ENCODE peak calls at places on chromosome 3, in nine cellular contexts. K is H1, O is transverse colon, Q is K562, C is A549, T is sigmoid colon, R is ovary, N is tibial nerve, E is GM12878. S is an unnamed sample.

GRCh38 chr3:47024932-47025331 is 45.5 kb downstream of the NBEAL2 start:
- DNase-seq in Q (no peak), O (no peak), N (no peak), R (no peak), T (no peak), C (no peak), E (no peak), K (no peak), S (no peak)

GRCh38 chr3:45473841-45474240 is 85.5 kb downstream of the LARS2 start:
- DNase-seq in O (no peak), T (peak; percentile 71), Q (no peak), N (no peak), R (no peak), E (no peak), K (no peak), C (no peak), S (no peak)

GRCh38 chr3:52896613-52897012 is 735 bp downstream of the STIMATE start:
- DNase-seq in R (no peak), O (no peak), E (no peak), K (no peak), C (no peak), T (no peak), N (no peak), Q (no peak), S (no peak)

GRCh38 chr3:149564079-149564478 is 89.6 kb downstream of the TM4SF4 start:
- DNase-seq in Q (no peak), N (no peak), E (no peak), K (no peak), C (no peak), T (no peak), O (no peak), R (no peak), S (no peak)

GRCh38 chr3:23442598-23443383 is 239.7 kb downstream of the UBE2E2 start:
- DNase-seq in T (no peak), N (no peak), C (no peak), E (no peak), Q (no peak), O (no peak), R (no peak), K (no peak), S (no peak)

GRCh38 chr3:46284981-46285683 is 42.9 kb downstream of the CCR3 start:
- DNase-seq in N (no peak), R (no peak), C (no peak), O (no peak), T (no peak), Q (no peak), K (no peak), E (no peak), S (no peak)

GRCh38 chr3:8576841-8577553 is 67.6 kb downstream of the SSUH2 start:
- DNase-seq in T (no peak), Q (no peak), E (no peak), R (no peak), N (no peak), C (no peak), O (peak; percentile 11), K (no peak), S (no peak)

GRCh38 chr3:72903004-72903403 is 15.2 kb downstream of the GXYLT2 start:
- DNase-seq in K (no peak), T (no peak), E (no peak), Q (no peak), O (no peak), C (peak; percentile 64), R (no peak), N (no peak), S (no peak)

GRCh38 chr3:124627501-124627908 is 102.7 kb upstream of the UMPS start:
- DNase-seq in Q (peak; percentile 19), E (no peak), T (no peak), O (no peak), R (no peak), C (no peak), K (no peak), N (no peak), S (peak; percentile 61)

GRCh38 chr3:58000713-58001467 is 7.3 kb upstream of the FLNB start:
- DNase-seq in R (no peak), T (no peak), Q (peak; percentile 53), N (no peak), E (no peak), O (peak; percentile 66), C (no peak), K (no peak), S (no peak)

GRCh38 chr3:122409392-122409791 is 6.5 kb downstream of the WDR5B start:
- DNase-seq in T (no peak), K (no peak), Q (no peak), C (no peak), R (no peak), N (no peak), E (no peak), O (no peak), S (no peak)

GRCh38 chr3:123883656-123884257 is 375 bp downstream of the MYLK start:
- DNase-seq in T (no peak), C (peak; percentile 18), Q (no peak), O (peak; percentile 16), R (peak; percentile 36), K (peak; percentile 72), N (no peak), E (no peak), S (no peak)

DNA sequence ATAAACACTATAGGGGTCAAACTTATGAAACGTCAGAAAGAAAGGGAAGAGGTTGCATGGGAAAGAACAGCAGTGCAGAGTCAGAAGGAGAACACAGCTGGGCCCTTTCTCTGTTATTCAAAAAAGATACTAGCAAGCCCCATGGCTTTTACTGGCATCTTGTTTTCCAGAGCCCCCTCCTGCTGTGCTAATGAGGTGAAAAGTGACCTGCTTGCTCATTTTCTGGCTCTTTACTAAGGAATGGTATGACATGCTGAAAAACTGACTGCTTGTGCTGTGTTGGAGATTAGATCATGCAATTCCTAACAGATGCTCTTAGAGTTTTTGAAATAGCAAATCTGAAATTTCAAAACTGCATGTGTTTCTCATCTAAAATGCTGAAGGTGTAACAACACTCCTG is 541.6 kb upstream of the ALCAM start:
- DNase-seq in R (no peak), N (no peak), E (no peak), K (peak; percentile 51), T (no peak), O (no peak), Q (no peak), C (no peak), S (no peak)
- TF ChIP-seq EP300 in R (no peak), N (no peak), E (no peak), K (no peak), T (no peak), O (no peak), Q (no peak), C (no peak), S (no peak)

GRCh38 chr3:157436583-157437300 is at the start of gene PTX3:
- DNase-seq in E (no peak), T (peak; percentile 75), Q (peak; percentile 11), K (no peak), N (no peak), C (no peak), O (no peak), R (peak; percentile 28), S (no peak)
- TF ChIP-seq POLR2A in E (no peak), T (no peak), Q (no peak), K (no peak), N (no peak), C (no peak), O (peak; percentile 14), R (no peak), S (no peak)

DNA sequence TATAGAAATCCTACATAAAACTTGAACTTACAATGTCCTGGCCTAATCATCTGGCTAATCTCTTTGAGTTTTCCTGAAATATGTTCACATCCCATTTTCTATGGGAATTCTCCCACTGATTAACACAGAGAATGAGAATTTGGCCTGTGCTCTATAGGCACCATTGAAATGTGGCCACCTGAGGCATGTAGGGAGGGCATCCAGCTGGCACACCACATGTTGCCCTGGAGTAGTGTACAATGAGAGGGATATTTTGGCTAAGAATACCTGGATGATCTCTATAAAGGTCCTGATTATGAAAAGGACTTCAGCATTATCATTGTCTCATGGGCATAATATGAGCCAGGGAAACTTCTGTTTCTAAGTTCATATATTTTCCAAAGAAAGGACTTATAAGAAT is 324.0 kb downstream of the ZBTB20 start:
- DNase-seq in N (no peak), R (no peak), K (no peak), Q (no peak), O (no peak), C (no peak), E (no peak), T (no peak), S (no peak)
- TF ChIP-seq CTCF in N (no peak), R (no peak), K (no peak), Q (no peak), O (no peak), C (no peak), E (no peak), T (no peak), S (no peak)

DNA sequence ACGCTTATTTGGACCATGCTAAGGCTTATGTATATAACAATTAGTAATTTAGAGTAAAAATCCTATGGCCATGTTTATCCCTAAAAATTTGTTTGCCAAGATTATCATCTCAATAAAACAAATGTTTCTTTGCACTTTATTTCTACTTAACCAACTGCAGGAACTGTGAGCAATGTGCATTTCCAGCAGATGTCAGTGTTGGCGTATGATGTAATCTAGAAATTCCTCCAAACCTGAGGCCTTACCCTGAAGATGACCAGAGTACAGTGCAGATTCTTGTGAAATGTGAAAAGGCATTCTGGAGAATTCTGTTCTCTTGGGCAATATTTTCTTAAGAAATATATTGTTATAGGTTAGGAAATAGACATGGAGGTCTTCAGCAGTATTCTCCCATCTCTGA is 205.9 kb downstream of the MBNL1 start:
- DNase-seq in Q (peak; percentile 64), O (no peak), C (peak; percentile 16), R (no peak), E (peak; percentile 60), N (no peak), T (no peak), K (no peak), S (no peak)
- TF ChIP-seq EP300 in Q (no peak), O (no peak), C (no peak), R (no peak), E (no peak), N (no peak), T (no peak), K (no peak), S (no peak)

DNA sequence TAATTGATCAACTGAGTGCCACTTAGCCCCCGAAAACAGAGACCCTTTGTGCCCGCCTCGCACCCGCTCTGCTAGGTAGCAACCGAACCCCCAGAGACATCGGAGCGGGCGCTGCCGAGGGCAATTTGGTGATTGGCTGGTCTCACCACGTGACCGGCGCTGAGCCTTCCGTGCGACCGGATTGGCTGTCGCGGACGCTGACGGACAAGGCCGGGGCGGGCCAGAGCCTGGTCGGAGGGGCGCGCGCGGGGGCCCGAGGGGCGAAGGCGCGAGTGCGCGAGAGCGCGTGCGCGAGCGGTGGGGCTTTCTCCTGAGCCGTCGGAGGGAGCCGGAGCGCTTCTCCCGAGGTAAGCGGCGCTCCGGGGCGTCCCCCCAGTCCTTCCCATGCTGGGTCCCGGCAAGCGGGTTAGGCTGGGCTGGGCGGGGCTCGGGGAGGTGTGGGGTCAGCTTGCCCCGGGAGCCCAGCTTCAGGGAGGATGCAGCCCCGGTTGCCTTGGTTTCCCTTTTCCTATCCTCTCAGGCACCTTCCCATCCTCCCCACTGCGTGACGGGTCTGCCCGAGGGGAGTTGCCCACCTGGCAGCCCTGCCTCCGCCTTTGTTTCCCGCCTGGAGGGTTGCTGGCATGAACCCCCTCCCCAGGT is at the start of gene TMEM108:
- DNase-seq in Q (peak; percentile 83), K (peak; percentile 95), C (peak; percentile 73), T (peak; percentile 88), E (no peak), O (peak; percentile 52), N (peak; percentile 16), R (peak; percentile 52), S (peak; percentile 81)
- TF ChIP-seq POLR2A in Q (no peak), K (no peak), C (no peak), T (no peak), E (no peak), O (no peak), N (no peak), R (no peak), S (no peak)